ENCODE peak calls at places on chromosomes 1 and 21, in eight cellular contexts. One of them, this sample, is unnamed.

GRCh38 chr1:115717541-115717940 is 51.0 kb downstream of the CASQ2 start:
- DNase-seq in neural progenitor cell: peak; percentile 68
- DNase-seq in small intestine: peak; percentile 42
- DNase-seq in ovary: peak; percentile 39
- DNase-seq in HCT116: peak; percentile 32
- DNase-seq in PC-3: peak; percentile 53
- DNase-seq in IMR-90: peak; percentile 15
- DNase-seq in adipocyte: peak; percentile 44
- DNase-seq in this sample: no peak

GRCh38 chr1:54331091-54331772 is 75.0 kb downstream of the SSBP3 start:
- DNase-seq in neural progenitor cell: peak; percentile 41
- DNase-seq in small intestine: no peak
- DNase-seq in ovary: no peak
- DNase-seq in HCT116: no peak
- DNase-seq in PC-3: no peak
- DNase-seq in IMR-90: peak; percentile 71
- DNase-seq in adipocyte: peak; percentile 87
- DNase-seq in this sample: no peak

GRCh38 chr1:115924730-115925129 is 51.6 kb upstream of the SLC22A15 start:
- DNase-seq in neural progenitor cell: peak; percentile 52
- DNase-seq in small intestine: no peak
- DNase-seq in ovary: no peak
- DNase-seq in HCT116: no peak
- DNase-seq in PC-3: peak; percentile 43
- DNase-seq in IMR-90: no peak
- DNase-seq in adipocyte: no peak
- DNase-seq in this sample: no peak

GRCh38 chr1:34721241-34721640 is 33.6 kb upstream of the GJB5 start:
- DNase-seq in neural progenitor cell: no peak
- DNase-seq in small intestine: no peak
- DNase-seq in ovary: no peak
- DNase-seq in HCT116: no peak
- DNase-seq in PC-3: no peak
- DNase-seq in IMR-90: no peak
- DNase-seq in adipocyte: no peak
- DNase-seq in this sample: no peak

GRCh38 chr1:226948480-226948879 is 8.4 kb downstream of the COQ8A start:
- DNase-seq in neural progenitor cell: no peak
- DNase-seq in small intestine: no peak
- DNase-seq in ovary: no peak
- DNase-seq in HCT116: no peak
- DNase-seq in PC-3: no peak
- DNase-seq in IMR-90: no peak
- DNase-seq in adipocyte: no peak
- DNase-seq in this sample: no peak

GRCh38 chr1:154529308-154529707 is 27.1 kb upstream of the SHE start:
- DNase-seq in neural progenitor cell: no peak
- DNase-seq in small intestine: no peak
- DNase-seq in ovary: no peak
- DNase-seq in HCT116: no peak
- DNase-seq in PC-3: no peak
- DNase-seq in IMR-90: no peak
- DNase-seq in adipocyte: no peak
- DNase-seq in this sample: no peak

GRCh38 chr1:154730251-154730650 is 122.3 kb upstream of the ADAR start:
- DNase-seq in neural progenitor cell: no peak
- DNase-seq in small intestine: peak; percentile 34
- DNase-seq in ovary: no peak
- DNase-seq in HCT116: no peak
- DNase-seq in PC-3: peak; percentile 86
- DNase-seq in IMR-90: peak; percentile 38
- DNase-seq in adipocyte: peak; percentile 8
- DNase-seq in this sample: no peak

GRCh38 chr21:15199940-15200339 is 135.1 kb upstream of the NRIP1 start:
- DNase-seq in neural progenitor cell: no peak
- DNase-seq in small intestine: no peak
- DNase-seq in ovary: no peak
- DNase-seq in HCT116: no peak
- DNase-seq in PC-3: no peak
- DNase-seq in IMR-90: no peak
- DNase-seq in adipocyte: no peak
- DNase-seq in this sample: no peak

GRCh38 chr1:37474697-37475379 is 458 bp downstream of the ZC3H12A start:
- DNase-seq in neural progenitor cell: no peak
- DNase-seq in small intestine: no peak
- DNase-seq in ovary: peak; percentile 57
- DNase-seq in HCT116: no peak
- DNase-seq in PC-3: peak; percentile 18
- DNase-seq in IMR-90: no peak
- DNase-seq in adipocyte: peak; percentile 77
- DNase-seq in this sample: no peak

GRCh38 chr1:99573431-99574217 is 72.3 kb upstream of the PALMD start:
- DNase-seq in neural progenitor cell: no peak
- DNase-seq in small intestine: no peak
- DNase-seq in ovary: no peak
- DNase-seq in HCT116: no peak
- DNase-seq in PC-3: no peak
- DNase-seq in IMR-90: no peak
- DNase-seq in adipocyte: peak; percentile 18
- DNase-seq in this sample: no peak

GRCh38 chr1:211876849-211877248 is 46.3 kb upstream of the LPGAT1 start:
- DNase-seq in neural progenitor cell: no peak
- DNase-seq in small intestine: no peak
- DNase-seq in ovary: no peak
- DNase-seq in HCT116: no peak
- DNase-seq in PC-3: no peak
- DNase-seq in IMR-90: no peak
- DNase-seq in adipocyte: peak; percentile 2
- DNase-seq in this sample: no peak

GRCh38 chr21:46622226-46622625 is 13.2 kb upstream of the PRMT2 start:
- DNase-seq in neural progenitor cell: peak; percentile 81
- DNase-seq in small intestine: peak; percentile 22
- DNase-seq in ovary: peak; percentile 53
- DNase-seq in HCT116: no peak
- DNase-seq in PC-3: no peak
- DNase-seq in IMR-90: no peak
- DNase-seq in adipocyte: no peak
- DNase-seq in this sample: no peak

GRCh38 chr1:194476872-194477271 is 1290.5 kb upstream of the B3GALT2 start:
- DNase-seq in neural progenitor cell: no peak
- DNase-seq in small intestine: no peak
- DNase-seq in ovary: no peak
- DNase-seq in HCT116: no peak
- DNase-seq in PC-3: no peak
- DNase-seq in IMR-90: peak; percentile 21
- DNase-seq in adipocyte: peak; percentile 18
- DNase-seq in this sample: no peak

GRCh38 chr1:110245876-110246620 is 35.9 kb downstream of the KCNC4 start:
- DNase-seq in neural progenitor cell: no peak
- DNase-seq in small intestine: no peak
- DNase-seq in ovary: no peak
- DNase-seq in HCT116: no peak
- DNase-seq in PC-3: no peak
- DNase-seq in IMR-90: no peak
- DNase-seq in adipocyte: no peak
- DNase-seq in this sample: no peak

GRCh38 chr1:210597555-210598134 is 268.9 kb downstream of the HHAT start:
- DNase-seq in neural progenitor cell: no peak
- DNase-seq in small intestine: no peak
- DNase-seq in ovary: no peak
- DNase-seq in HCT116: no peak
- DNase-seq in PC-3: peak; percentile 89
- DNase-seq in IMR-90: peak; percentile 96
- DNase-seq in adipocyte: peak; percentile 85
- DNase-seq in this sample: no peak

GRCh38 chr1:181733486-181733885 is 250.2 kb downstream of the CACNA1E start:
- DNase-seq in neural progenitor cell: no peak
- DNase-seq in small intestine: no peak
- DNase-seq in ovary: no peak
- DNase-seq in HCT116: no peak
- DNase-seq in PC-3: no peak
- DNase-seq in IMR-90: no peak
- DNase-seq in adipocyte: no peak
- DNase-seq in this sample: no peak

GRCh38 chr1:32811917-32812316 is 5.2 kb downstream of the YARS1 start:
- DNase-seq in neural progenitor cell: no peak
- DNase-seq in small intestine: no peak
- DNase-seq in ovary: no peak
- DNase-seq in HCT116: no peak
- DNase-seq in PC-3: no peak
- DNase-seq in IMR-90: no peak
- DNase-seq in adipocyte: no peak
- DNase-seq in this sample: no peak

GRCh38 chr1:29209173-29209572 is 21.6 kb downstream of the MECR start:
- DNase-seq in neural progenitor cell: no peak
- DNase-seq in small intestine: no peak
- DNase-seq in ovary: no peak
- DNase-seq in HCT116: no peak
- DNase-seq in PC-3: no peak
- DNase-seq in IMR-90: peak; percentile 72
- DNase-seq in adipocyte: peak; percentile 28
- DNase-seq in this sample: no peak

GRCh38 chr1:4485398-4485797 is 169.0 kb upstream of the AJAP1 start:
- DNase-seq in neural progenitor cell: no peak
- DNase-seq in small intestine: no peak
- DNase-seq in ovary: no peak
- DNase-seq in HCT116: no peak
- DNase-seq in PC-3: no peak
- DNase-seq in IMR-90: no peak
- DNase-seq in adipocyte: no peak
- DNase-seq in this sample: no peak

GRCh38 chr21:43604505-43605204 is 54.6 kb downstream of the HSF2BP start:
- DNase-seq in neural progenitor cell: no peak
- DNase-seq in small intestine: no peak
- DNase-seq in ovary: no peak
- DNase-seq in HCT116: no peak
- DNase-seq in PC-3: no peak
- DNase-seq in IMR-90: no peak
- DNase-seq in adipocyte: no peak
- DNase-seq in this sample: no peak

GRCh38 chr1:200257235-200257634 is 152.6 kb downstream of the ZNF281 start:
- DNase-seq in neural progenitor cell: no peak
- DNase-seq in small intestine: no peak
- DNase-seq in ovary: no peak
- DNase-seq in HCT116: no peak
- DNase-seq in PC-3: no peak
- DNase-seq in IMR-90: no peak
- DNase-seq in adipocyte: no peak
- DNase-seq in this sample: no peak

GRCh38 chr1:215517441-215517891 is 49.6 kb upstream of the KCTD3 start:
- DNase-seq in neural progenitor cell: peak; percentile 28
- DNase-seq in small intestine: no peak
- DNase-seq in ovary: no peak
- DNase-seq in HCT116: peak; percentile 13
- DNase-seq in PC-3: peak; percentile 93
- DNase-seq in IMR-90: peak; percentile 91
- DNase-seq in adipocyte: peak; percentile 75
- DNase-seq in this sample: no peak

GRCh38 chr1:180194546-180195207 is 35.4 kb upstream of the LHX4 start:
- DNase-seq in neural progenitor cell: no peak
- DNase-seq in small intestine: no peak
- DNase-seq in ovary: no peak
- DNase-seq in HCT116: no peak
- DNase-seq in PC-3: no peak
- DNase-seq in IMR-90: no peak
- DNase-seq in adipocyte: no peak
- DNase-seq in this sample: no peak

GRCh38 chr1:155424091-155424490 is 103.4 kb downstream of the RUSC1 start:
- DNase-seq in neural progenitor cell: no peak
- DNase-seq in small intestine: no peak
- DNase-seq in ovary: no peak
- DNase-seq in HCT116: no peak
- DNase-seq in PC-3: no peak
- DNase-seq in IMR-90: no peak
- DNase-seq in adipocyte: no peak
- DNase-seq in this sample: no peak

GRCh38 chr1:28176492-28177470 is at the start of gene PTAFR:
- DNase-seq in neural progenitor cell: no peak
- DNase-seq in small intestine: no peak
- DNase-seq in ovary: no peak
- DNase-seq in HCT116: no peak
- DNase-seq in PC-3: no peak
- DNase-seq in IMR-90: no peak
- DNase-seq in adipocyte: no peak
- DNase-seq in this sample: no peak

GRCh38 chr1:92989936-92990582 is 28.8 kb upstream of the DIPK1A start:
- DNase-seq in neural progenitor cell: no peak
- DNase-seq in small intestine: no peak
- DNase-seq in ovary: no peak
- DNase-seq in HCT116: no peak
- DNase-seq in PC-3: peak; percentile 30
- DNase-seq in IMR-90: peak; percentile 63
- DNase-seq in adipocyte: peak; percentile 52
- DNase-seq in this sample: no peak

GRCh38 chr1:22815043-22815365 is 104.4 kb downstream of the EPHB2 start:
- DNase-seq in neural progenitor cell: no peak
- DNase-seq in small intestine: no peak
- DNase-seq in ovary: no peak
- DNase-seq in HCT116: no peak
- DNase-seq in PC-3: no peak
- DNase-seq in IMR-90: no peak
- DNase-seq in adipocyte: no peak
- DNase-seq in this sample: no peak

GRCh38 chr1:152924191-152924590 is 15.8 kb downstream of the IVL start:
- DNase-seq in neural progenitor cell: no peak
- DNase-seq in small intestine: no peak
- DNase-seq in ovary: no peak
- DNase-seq in HCT116: no peak
- DNase-seq in PC-3: no peak
- DNase-seq in IMR-90: no peak
- DNase-seq in adipocyte: no peak
- DNase-seq in this sample: no peak
- H3K9me3 ChIP-seq in neural progenitor cell: peaks cover 11% of the 10 kb centered on the region
- H3K9me3 ChIP-seq in small intestine: no peaks in the 10 kb centered on the region
- H3K9me3 ChIP-seq in ovary: no peaks in the 10 kb centered on the region
- H3K9me3 ChIP-seq in HCT116: no peaks in the 10 kb centered on the region
- H3K9me3 ChIP-seq in PC-3: no peaks in the 10 kb centered on the region
- H3K9me3 ChIP-seq in IMR-90: no peaks in the 10 kb centered on the region
- H3K9me3 ChIP-seq in adipocyte: no peaks in the 10 kb centered on the region
- H3K9me3 ChIP-seq in this sample: no peaks in the 10 kb centered on the region

GRCh38 chr1:7767176-7767575 is 3.9 kb upstream of the VAMP3 start:
- DNase-seq in neural progenitor cell: no peak
- DNase-seq in small intestine: no peak
- DNase-seq in ovary: no peak
- DNase-seq in HCT116: no peak
- DNase-seq in PC-3: no peak
- DNase-seq in IMR-90: no peak
- DNase-seq in adipocyte: no peak
- DNase-seq in this sample: no peak
- H3K9me3 ChIP-seq in neural progenitor cell: no peaks in the 10 kb centered on the region
- H3K9me3 ChIP-seq in small intestine: no peaks in the 10 kb centered on the region
- H3K9me3 ChIP-seq in ovary: no peaks in the 10 kb centered on the region
- H3K9me3 ChIP-seq in HCT116: no peaks in the 10 kb centered on the region
- H3K9me3 ChIP-seq in PC-3: no peaks in the 10 kb centered on the region
- H3K9me3 ChIP-seq in IMR-90: no peaks in the 10 kb centered on the region
- H3K9me3 ChIP-seq in adipocyte: no peaks in the 10 kb centered on the region
- H3K9me3 ChIP-seq in this sample: no peaks in the 10 kb centered on the region

GRCh38 chr1:170125269-170125668 is 20.5 kb upstream of the NTMT2 start:
- DNase-seq in neural progenitor cell: no peak
- DNase-seq in small intestine: no peak
- DNase-seq in ovary: no peak
- DNase-seq in HCT116: no peak
- DNase-seq in PC-3: no peak
- DNase-seq in IMR-90: no peak
- DNase-seq in adipocyte: no peak
- DNase-seq in this sample: no peak
- H3K9me3 ChIP-seq in neural progenitor cell: no peaks in the 10 kb centered on the region
- H3K9me3 ChIP-seq in small intestine: no peaks in the 10 kb centered on the region
- H3K9me3 ChIP-seq in ovary: no peaks in the 10 kb centered on the region
- H3K9me3 ChIP-seq in HCT116: no peaks in the 10 kb centered on the region
- H3K9me3 ChIP-seq in PC-3: no peaks in the 10 kb centered on the region
- H3K9me3 ChIP-seq in IMR-90: no peaks in the 10 kb centered on the region
- H3K9me3 ChIP-seq in adipocyte: peaks cover 15% of the 10 kb centered on the region
- H3K9me3 ChIP-seq in this sample: no peaks in the 10 kb centered on the region

GRCh38 chr1:160363010-160363409 is 3.9 kb upstream of the NHLH1 start:
- DNase-seq in neural progenitor cell: no peak
- DNase-seq in small intestine: no peak
- DNase-seq in ovary: no peak
- DNase-seq in HCT116: no peak
- DNase-seq in PC-3: no peak
- DNase-seq in IMR-90: no peak
- DNase-seq in adipocyte: no peak
- DNase-seq in this sample: no peak
- H3K9me3 ChIP-seq in neural progenitor cell: no peaks in the 10 kb centered on the region
- H3K9me3 ChIP-seq in small intestine: no peaks in the 10 kb centered on the region
- H3K9me3 ChIP-seq in ovary: no peaks in the 10 kb centered on the region
- H3K9me3 ChIP-seq in HCT116: no peaks in the 10 kb centered on the region
- H3K9me3 ChIP-seq in PC-3: no peaks in the 10 kb centered on the region
- H3K9me3 ChIP-seq in IMR-90: no peaks in the 10 kb centered on the region
- H3K9me3 ChIP-seq in adipocyte: no peaks in the 10 kb centered on the region
- H3K9me3 ChIP-seq in this sample: no peaks in the 10 kb centered on the region